ENCODE peak calls at places on chromosome 5, in ten cellular contexts. K, A, I, W, V, L, M, H, O and Q are unnamed samples.
A peak's percentile ranks its signal among the peaks of the same experiment; 100 is the strongest.

GRCh38 chr5:115419794-115420585 is 123.5 kb upstream of the CCDC112 start:
- DNase-seq in K (no peak), A (no peak), I (peak; percentile 59), W (no peak), V (no peak), L (no peak), M (no peak), H (peak; percentile 95), O (no peak), Q (no peak)

GRCh38 chr5:83473344-83474169 is 2.0 kb downstream of the VCAN start:
- DNase-seq in K (peak; percentile 56), A (peak; percentile 79), I (peak; percentile 14), W (peak; percentile 75), V (peak; percentile 24), L (peak; percentile 74), M (peak; percentile 51), H (peak; percentile 98), O (peak; percentile 94), Q (no peak)

GRCh38 chr5:139426222-139426885 is 13.0 kb downstream of the DNAJC18 start:
- DNase-seq in K (no peak), A (no peak), I (no peak), W (no peak), V (no peak), L (no peak), M (no peak), H (peak; percentile 49), O (no peak), Q (no peak)

GRCh38 chr5:141208478-141208877 is at the start of gene PCDHB12:
- DNase-seq in K (no peak), A (no peak), I (no peak), W (peak; percentile 18), V (no peak), L (no peak), M (no peak), H (peak; percentile 2), O (no peak), Q (no peak)

GRCh38 chr5:1324301-1324700 is 20.6 kb downstream of the CLPTM1L start:
- DNase-seq in K (no peak), A (peak; percentile 42), I (no peak), W (peak; percentile 2), V (peak; percentile 0), L (no peak), M (no peak), H (no peak), O (no peak), Q (no peak)

GRCh38 chr5:135505973-135506372 is 29.8 kb downstream of the NEUROG1 start:
- DNase-seq in K (no peak), A (no peak), I (no peak), W (no peak), V (no peak), L (no peak), M (no peak), H (peak; percentile 25), O (no peak), Q (no peak)

GRCh38 chr5:132759114-132760042 is 12.2 kb downstream of the CCNI2 start:
- DNase-seq in K (no peak), A (peak; percentile 19), I (no peak), W (no peak), V (no peak), L (no peak), M (no peak), H (no peak), O (no peak), Q (no peak)

GRCh38 chr5:147711019-147711418 is 71.5 kb downstream of the JAKMIP2 start:
- DNase-seq in K (no peak), A (no peak), I (no peak), W (no peak), V (no peak), L (no peak), M (no peak), H (no peak), O (no peak), Q (no peak)

GRCh38 chr5:135488727-135489465 is 36.7 kb upstream of the TIFAB start:
- DNase-seq in K (no peak), A (no peak), I (no peak), W (no peak), V (no peak), L (no peak), M (no peak), H (peak; percentile 73), O (peak; percentile 73), Q (no peak)

GRCh38 chr5:176578391-176578808 is 29.3 kb downstream of the CDHR2 start:
- DNase-seq in K (peak; percentile 80), A (peak; percentile 78), I (peak; percentile 27), W (peak; percentile 77), V (no peak), L (peak; percentile 74), M (peak; percentile 59), H (peak; percentile 38), O (peak; percentile 66), Q (peak; percentile 18)

GRCh38 chr5:139282195-139282557 is 11.4 kb upstream of the MATR3 start:
- DNase-seq in K (no peak), A (no peak), I (no peak), W (no peak), V (no peak), L (no peak), M (no peak), H (peak; percentile 55), O (no peak), Q (no peak)

GRCh38 chr5:2748841-2749513 is 2.5 kb downstream of the IRX2 start:
- DNase-seq in K (no peak), A (no peak), I (no peak), W (no peak), V (no peak), L (no peak), M (peak; percentile 39), H (no peak), O (no peak), Q (no peak)

GRCh38 chr5:2748180-2748840 is 3.2 kb downstream of the IRX2 start:
- DNase-seq in K (no peak), A (no peak), I (no peak), W (no peak), V (no peak), L (no peak), M (no peak), H (no peak), O (no peak), Q (no peak)

GRCh38 chr5:2744485-2744884 is 7.0 kb downstream of the IRX2 start:
- DNase-seq in K (no peak), A (no peak), I (no peak), W (no peak), V (no peak), L (no peak), M (no peak), H (no peak), O (no peak), Q (no peak)

GRCh38 chr5:2747372-2748179 is 3.9 kb downstream of the IRX2 start:
- DNase-seq in K (no peak), A (no peak), I (no peak), W (no peak), V (no peak), L (no peak), M (no peak), H (no peak), O (no peak), Q (no peak)

DNA sequence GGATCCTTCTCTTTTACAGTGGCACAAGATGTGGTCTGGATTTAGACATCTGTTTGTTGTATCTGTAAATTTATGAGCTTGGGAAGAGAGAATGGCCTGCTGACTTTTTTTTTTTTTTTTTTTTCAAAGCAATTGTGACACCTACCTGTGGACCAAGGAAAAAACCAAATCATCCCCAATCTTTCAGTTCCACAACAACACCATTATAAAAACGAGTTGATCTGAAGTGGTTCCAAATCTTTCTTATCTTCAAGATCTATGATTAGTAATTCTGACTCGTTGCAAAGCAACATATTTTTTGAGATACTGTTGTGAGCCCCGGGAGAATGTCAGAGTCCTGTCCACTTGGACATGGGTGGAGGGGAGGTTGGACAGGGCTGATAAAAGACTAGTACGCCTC is 4.8 kb downstream of the IRX2 start:
- DNase-seq in K (no peak), A (no peak), I (no peak), W (no peak), V (no peak), L (no peak), M (no peak), H (no peak), O (no peak), Q (no peak)
- H3K27me3 ChIP-seq in K (peaks cover 46% of the 10 kb centered on the region), A (no peaks in the 10 kb centered on the region), I (peaks cover 23% of the 10 kb centered on the region), W (peaks cover 4% of the 10 kb centered on the region), V (peaks cover 5% of the 10 kb centered on the region), L (peaks cover 76% of the 10 kb centered on the region), M (peaks cover 19% of the 10 kb centered on the region), H (peaks cover 20% of the 10 kb centered on the region), O (no peaks in the 10 kb centered on the region), Q (peaks cover 30% of the 10 kb centered on the region)

GRCh38 chr5:73325546-73325945 is 123.0 kb downstream of the FOXD1 start:
- DNase-seq in K (no peak), A (no peak), I (no peak), W (no peak), V (no peak), L (no peak), M (no peak), H (no peak), O (no peak), Q (no peak)

GRCh38 chr5:73328665-73329064 is 119.9 kb downstream of the FOXD1 start:
- DNase-seq in K (no peak), A (no peak), I (no peak), W (no peak), V (no peak), L (no peak), M (no peak), H (no peak), O (no peak), Q (no peak)

GRCh38 chr5:73330613-73331012 is 118.0 kb downstream of the FOXD1 start:
- DNase-seq in K (no peak), A (no peak), I (no peak), W (no peak), V (no peak), L (no peak), M (no peak), H (no peak), O (no peak), Q (no peak)

GRCh38 chr5:73323466-73323865 is 125.1 kb downstream of the FOXD1 start:
- DNase-seq in K (no peak), A (no peak), I (no peak), W (no peak), V (no peak), L (no peak), M (no peak), H (no peak), O (no peak), Q (no peak)

GRCh38 chr5:73327908-73328455 is 120.6 kb downstream of the FOXD1 start:
- DNase-seq in K (no peak), A (no peak), I (no peak), W (no peak), V (no peak), L (no peak), M (no peak), H (peak; percentile 59), O (no peak), Q (no peak)
- H3K4me1 ChIP-seq in K (no peaks in the 10 kb centered on the region), A (no peaks in the 10 kb centered on the region), I (no peaks in the 10 kb centered on the region), W (no peaks in the 10 kb centered on the region), V (no peaks in the 10 kb centered on the region), L (no peaks in the 10 kb centered on the region), M (no peaks in the 10 kb centered on the region), H (peaks cover 3% of the 10 kb centered on the region), O (no peaks in the 10 kb centered on the region), Q (no peaks in the 10 kb centered on the region)

GRCh38 chr5:89337-90286 is 2.4 kb upstream of the PLEKHG4B start:
- DNase-seq in K (no peak), A (no peak), I (no peak), W (no peak), V (no peak), L (no peak), M (no peak), H (no peak), O (no peak), Q (no peak)
- H3K27me3 ChIP-seq in K (peaks cover 40% of the 10 kb centered on the region), A (no peaks in the 10 kb centered on the region), I (peaks cover 4% of the 10 kb centered on the region), W (no peaks in the 10 kb centered on the region), V (peaks cover 4% of the 10 kb centered on the region), L (peaks cover 19% of the 10 kb centered on the region), M (peaks cover 15% of the 10 kb centered on the region), H (peaks cover 61% of the 10 kb centered on the region), O (no peaks in the 10 kb centered on the region), Q (peaks cover 40% of the 10 kb centered on the region)

GRCh38 chr5:15132816-15133405 is 261.3 kb upstream of the ANKH start:
- DNase-seq in K (no peak), A (no peak), I (no peak), W (no peak), V (no peak), L (no peak), M (no peak), H (no peak), O (no peak), Q (no peak)
- H3K4me1 ChIP-seq in K (no peaks in the 10 kb centered on the region), A (no peaks in the 10 kb centered on the region), I (no peaks in the 10 kb centered on the region), W (no peaks in the 10 kb centered on the region), V (no peaks in the 10 kb centered on the region), L (no peaks in the 10 kb centered on the region), M (no peaks in the 10 kb centered on the region), H (no peaks in the 10 kb centered on the region), O (no peaks in the 10 kb centered on the region), Q (no peaks in the 10 kb centered on the region)